ENCODE peak calls at places on chromosomes 11 and 22, in five cellular contexts. B is pancreas, T is neural progenitor cell, N is breast epithelium, P is Caco-2. I is an unnamed sample.

GRCh38 chr11:36464720-36465119 is 45.4 kb downstream of the TRAF6 start:
- DNase-seq in B (no peak), P (no peak), T (no peak), N (no peak), I (no peak)

GRCh38 chr11:94563176-94563847 is 3.9 kb upstream of the PIWIL4 start:
- DNase-seq in B (no peak), T (no peak), N (no peak), P (no peak), I (no peak)

GRCh38 chr22:38067028-38067415 is 9.8 kb downstream of the PICK1 start:
- DNase-seq in T (no peak), N (no peak), B (no peak), P (no peak), I (no peak)

GRCh38 chr11:65576867-65577755 is 1.3 kb downstream of the EHBP1L1 start:
- DNase-seq in P (no peak), N (no peak), B (peak), T (no peak), I (no peak)

GRCh38 chr22:25334091-25334490 is 114.7 kb downstream of the CRYBB2 start:
- DNase-seq in N (no peak), B (peak), P (peak), T (peak), I (peak)

GRCh38 chr11:27698872-27699241 is 1.4 kb downstream of the BDNF start:
- DNase-seq in B (peak), T (peak), P (peak), N (peak), I (no peak)

GRCh38 chr22:42184852-42185251 is 54.2 kb upstream of the CYP2D6 start:
- DNase-seq in T (no peak), P (no peak), B (no peak), N (no peak), I (no peak)

GRCh38 chr11:70776914-70777532 is 378.7 kb downstream of the CTTN start:
- DNase-seq in B (no peak), P (no peak), T (no peak), N (no peak), I (no peak)

GRCh38 chr22:28424427-28425080 is 255.1 kb downstream of the TTC28 start:
- DNase-seq in N (no peak), B (no peak), P (peak), T (no peak), I (no peak)

GRCh38 chr11:134661660-134662059 is 249.6 kb upstream of the B3GAT1 start:
- DNase-seq in T (no peak), P (no peak), N (no peak), B (no peak), I (no peak)

GRCh38 chr11:133355095-133355494 is 177.2 kb downstream of the OPCML start:
- DNase-seq in P (no peak), N (no peak), B (no peak), T (no peak), I (no peak)

GRCh38 chr11:65862941-65863888 is 3.0 kb downstream of the MUS81 start:
- DNase-seq in P (no peak), T (peak), B (no peak), N (no peak), I (no peak)

DNA sequence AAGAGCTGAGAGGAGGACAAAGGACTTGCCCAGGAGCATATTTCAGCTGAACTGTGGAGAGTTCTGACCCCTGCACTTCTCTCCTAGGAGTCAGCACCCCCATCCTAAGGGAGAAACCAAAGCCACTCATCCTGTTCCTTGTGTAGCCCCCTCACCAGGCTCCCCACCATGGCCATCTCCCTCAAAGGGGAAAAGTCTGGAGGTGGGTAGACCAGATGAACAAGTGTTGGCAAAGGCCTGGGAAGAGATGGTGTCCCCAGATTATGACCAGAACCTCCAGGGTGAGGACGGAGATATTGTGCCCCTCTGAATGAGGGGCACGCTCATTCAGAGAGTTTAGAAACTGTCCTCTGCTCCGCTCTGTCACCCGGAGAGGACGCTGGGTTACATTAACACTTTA is 880.0 kb downstream of the BRD1 start:
- DNase-seq in B (no peak), T (no peak), N (no peak), P (no peak), I (no peak)
- H3K4me3 ChIP-seq in B (no peak), T (no peak), N (no peak), P (no peak), I (no peak)

DNA sequence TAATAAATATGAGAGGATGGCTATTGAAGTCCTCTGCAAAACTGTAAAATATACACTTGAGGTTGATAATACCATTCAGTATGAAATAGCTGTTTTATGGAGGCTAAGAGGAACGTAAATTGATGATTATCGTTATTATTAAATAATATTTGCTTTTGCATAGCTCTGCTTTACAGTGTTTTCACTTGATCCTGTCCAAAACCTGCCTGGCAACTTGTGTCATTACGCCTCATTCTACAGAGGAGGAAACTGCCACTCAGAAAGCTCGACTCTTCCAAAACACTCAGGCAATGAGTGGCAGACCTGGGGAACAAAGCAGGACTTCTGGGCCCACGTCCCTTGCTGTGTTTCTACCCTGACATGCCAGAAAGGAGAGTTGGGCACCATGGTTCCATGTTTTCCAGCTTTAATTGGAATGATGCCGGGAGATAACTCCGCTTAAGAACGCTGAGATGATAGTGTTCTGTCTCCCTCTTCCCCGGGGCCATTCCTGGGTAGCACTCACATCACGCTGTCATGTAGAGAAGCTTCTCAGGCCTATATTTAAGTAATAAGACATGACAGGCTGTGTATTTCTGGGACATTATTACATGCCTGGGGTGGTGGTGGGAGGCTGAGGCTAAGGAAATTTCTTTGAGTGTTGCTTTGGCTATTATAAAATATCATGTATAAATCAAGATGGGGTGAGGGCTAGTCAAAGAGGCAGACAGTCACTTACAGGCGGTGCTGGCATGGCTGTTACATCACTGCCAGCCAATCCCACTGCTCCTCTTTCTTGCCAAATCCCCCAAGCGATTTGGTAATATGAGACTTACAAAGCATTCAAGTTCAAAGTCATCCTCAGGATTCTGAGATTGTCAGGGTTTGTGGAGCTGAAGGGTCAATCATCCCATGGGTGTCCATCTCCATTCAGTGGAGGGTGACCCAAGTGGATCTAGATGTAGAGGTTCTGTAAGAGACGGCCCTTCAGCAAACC is 501.7 kb downstream of the INSC start:
- DNase-seq in T (no peak), N (no peak), B (no peak), P (no peak), I (no peak)
- H3K4me3 ChIP-seq in T (no peak), N (no peak), B (no peak), P (no peak), I (no peak)

DNA sequence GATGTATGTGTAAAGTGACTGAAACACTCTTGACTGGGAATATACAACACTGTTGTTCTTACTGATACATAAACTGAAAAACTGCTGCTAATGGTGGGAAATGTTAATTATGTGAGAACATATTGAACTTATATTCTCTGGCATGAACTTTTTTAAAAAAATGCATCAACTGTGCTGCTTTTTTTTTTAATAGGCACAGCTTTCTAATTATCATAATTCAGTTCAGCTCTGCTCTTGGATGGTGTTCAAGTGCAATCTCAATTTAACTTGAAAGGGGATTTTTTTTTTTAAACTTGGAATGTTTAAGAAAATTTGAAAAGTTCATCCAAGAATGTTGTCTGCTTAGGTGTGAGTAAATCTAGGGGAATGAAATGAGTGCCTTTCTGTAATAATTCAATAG is 5.2 kb downstream of the TEAD1 start:
- DNase-seq in P (no peak), B (no peak), N (no peak), T (no peak), I (no peak)
- H3K4me3 ChIP-seq in P (no peak), B (no peak), N (no peak), T (peak), I (no peak)

DNA sequence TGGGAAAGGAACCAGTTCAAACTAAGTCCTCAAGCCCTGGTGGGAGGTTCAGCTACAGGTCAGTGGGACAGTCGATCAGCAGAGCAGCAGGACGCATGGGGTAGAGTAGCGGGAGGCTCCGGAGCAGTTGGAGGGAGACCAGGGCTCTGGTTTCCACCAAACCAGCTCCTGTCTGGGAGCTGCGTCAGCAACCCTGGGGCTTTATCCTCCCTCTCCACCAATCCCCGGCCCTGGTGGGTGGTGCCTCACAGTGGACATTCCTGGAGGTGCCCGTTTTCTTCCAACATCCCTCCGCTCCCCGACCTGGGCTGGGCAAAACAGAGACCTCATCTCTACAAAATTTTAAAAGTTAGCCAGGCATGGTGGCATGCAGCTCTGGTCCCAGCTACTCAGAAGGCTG is 32.4 kb downstream of the ZNF195 start:
- DNase-seq in B (no peak), T (no peak), P (no peak), N (no peak), I (no peak)
- H3K4me3 ChIP-seq in B (no peak), T (no peak), P (no peak), N (no peak), I (no peak)

GRCh38 chr11:102561636-102562035 is 31.1 kb upstream of the MMP7 start:
- DNase-seq in T (no peak), P (no peak), B (no peak), N (no peak), I (no peak)
- H3K4me3 ChIP-seq in T (no peak), P (no peak), B (no peak), N (no peak), I (no peak)

I was measured in iPS DF 6.9.